ENCODE peak calls at places on chromosome 16, in four cellular contexts. V is HCT116, R is GM23248, T is HepG2. Q is an unnamed sample.

GRCh38 chr16:12927591-12927990 is 26.2 kb downstream of the SHISA9 start:
- DNase-seq in V (no peak), R (no peak), T (no peak), Q (no peak)

GRCh38 chr16:901715-902601 is 68.8 kb downstream of the LMF1 start:
- DNase-seq in V (no peak), R (no peak), T (no peak), Q (no peak)

GRCh38 chr16:23420011-23420410 is 33.0 kb downstream of the COG7 start:
- DNase-seq in V (no peak), R (no peak), T (no peak), Q (no peak)

GRCh38 chr16:73584157-73584556 is 536.2 kb upstream of the ZFHX3 start:
- DNase-seq in V (no peak), R (no peak), T (no peak), Q (no peak)

GRCh38 chr16:65004570-65004969 is 117.3 kb downstream of the CDH11 start:
- DNase-seq in V (no peak), R (no peak), T (no peak), Q (no peak)

GRCh38 chr16:78505544-78506371 is 406.3 kb downstream of the WWOX start:
- DNase-seq in V (no peak), R (peak), T (peak), Q (no peak)

GRCh38 chr16:24036614-24037013 is 200.8 kb downstream of the PRKCB start:
- DNase-seq in V (peak), R (peak), T (peak), Q (peak)

GRCh38 chr16:88045820-88046303 is 94.6 kb downstream of the BANP start:
- DNase-seq in V (no peak), R (no peak), T (no peak), Q (no peak)

GRCh38 chr16:78738557-78738956 is 639.1 kb downstream of the WWOX start:
- DNase-seq in V (no peak), R (no peak), T (no peak), Q (peak)

GRCh38 chr16:19884611-19885455 is at the start of gene GPRC5B:
- DNase-seq in V (no peak), R (peak), T (no peak), Q (peak)

GRCh38 chr16:90042946-90043514 is 23.8 kb upstream of the DBNDD1 start:
- DNase-seq in V (no peak), R (no peak), T (no peak), Q (no peak)

GRCh38 chr16:88785106-88785924 is at the start of gene PIEZO1:
- DNase-seq in V (no peak), R (peak), T (no peak), Q (peak)

GRCh38 chr16:88926374-88926990 is 50.5 kb downstream of the CBFA2T3 start:
- DNase-seq in V (peak), R (peak), T (peak), Q (no peak)

GRCh38 chr16:67137605-67138004 is 13.2 kb downstream of the B3GNT9 start:
- DNase-seq in V (no peak), R (no peak), T (no peak), Q (no peak)

GRCh38 chr16:59880626-59881025 is 1146.5 kb upstream of the GOT2 start:
- DNase-seq in V (no peak), R (no peak), T (no peak), Q (no peak)

GRCh38 chr16:81510016-81510415 is 65.4 kb downstream of the CMIP start:
- DNase-seq in V (no peak), R (no peak), T (no peak), Q (no peak)

GRCh38 chr16:58409316-58409973 is 17.2 kb downstream of the GINS3 start:
- DNase-seq in V (no peak), R (peak), T (no peak), Q (no peak)

GRCh38 chr16:88400186-88400585 is 17.4 kb downstream of the ZNF469 start:
- DNase-seq in V (no peak), R (no peak), T (no peak), Q (no peak)

GRCh38 chr16:29009050-29009837 is 24.4 kb downstream of the LAT start:
- DNase-seq in V (no peak), R (no peak), T (no peak), Q (no peak)

GRCh38 chr16:53893731-53894435 is 189.9 kb downstream of the FTO start:
- DNase-seq in V (no peak), R (peak), T (no peak), Q (no peak)

GRCh38 chr16:74931445-74931844 is 53.5 kb downstream of the WDR59 start:
- DNase-seq in V (no peak), R (no peak), T (no peak), Q (no peak)

GRCh38 chr16:74563828-74564263 is 43.1 kb downstream of the GLG1 start:
- DNase-seq in V (peak), R (peak), T (no peak), Q (no peak)

GRCh38 chr16:2386990-2387389 is 42.3 kb upstream of the CCNF start:
- DNase-seq in V (peak), R (no peak), T (peak), Q (no peak)

GRCh38 chr16:88343276-88343791 is 39.4 kb upstream of the ZNF469 start:
- DNase-seq in V (no peak), R (no peak), T (no peak), Q (no peak)

GRCh38 chr16:72897707-72898106 is 150.2 kb downstream of the ZFHX3 start:
- DNase-seq in V (no peak), R (no peak), T (no peak), Q (no peak)

GRCh38 chr16:8685617-8686016 is 11.2 kb downstream of the ABAT start:
- DNase-seq in V (no peak), R (no peak), T (no peak), Q (no peak)

GRCh38 chr16:74637742-74638453 is 28.8 kb downstream of the RFWD3 start:
- DNase-seq in V (no peak), R (no peak), T (no peak), Q (no peak)

GRCh38 chr16:10941127-10941933 is 938 bp downstream of the DEXI start:
- DNase-seq in V (no peak), R (no peak), T (no peak), Q (no peak)

GRCh38 chr16:88727871-88728270 is 21.6 kb downstream of the CTU2 start:
- DNase-seq in V (no peak), R (no peak), T (no peak), Q (no peak)

GRCh38 chr16:35185366-35186044 is 1726.1 kb downstream of the TP53TG3F start:
- DNase-seq in V (no peak), R (no peak), T (no peak), Q (no peak)

GRCh38 chr16:10136916-10137315 is 45.3 kb downstream of the GRIN2A start:
- DNase-seq in V (no peak), R (no peak), T (no peak), Q (no peak)

GRCh38 chr16:46650224-46650623 is 29.0 kb upstream of the SHCBP1 start:
- DNase-seq in V (no peak), R (peak), T (no peak), Q (no peak)

GRCh38 chr16:27127293-27127692 is 60.6 kb downstream of the C16orf82 start:
- DNase-seq in V (no peak), R (peak), T (no peak), Q (no peak)

GRCh38 chr16:72094266-72094610 is 591 bp downstream of the DHX38 start:
- DNase-seq in V (no peak), R (peak), T (no peak), Q (peak)

GRCh38 chr16:66703359-66704215 is 7.0 kb upstream of the CMTM4 start:
- DNase-seq in V (no peak), R (peak), T (no peak), Q (no peak)

GRCh38 chr16:11004957-11005610 is 60.7 kb downstream of the CLEC16A start:
- DNase-seq in V (no peak), R (peak), T (no peak), Q (no peak)

GRCh38 chr16:66502020-66502913 is 47.7 kb downstream of the TK2 start:
- DNase-seq in V (no peak), R (peak), T (peak), Q (no peak)

DNA sequence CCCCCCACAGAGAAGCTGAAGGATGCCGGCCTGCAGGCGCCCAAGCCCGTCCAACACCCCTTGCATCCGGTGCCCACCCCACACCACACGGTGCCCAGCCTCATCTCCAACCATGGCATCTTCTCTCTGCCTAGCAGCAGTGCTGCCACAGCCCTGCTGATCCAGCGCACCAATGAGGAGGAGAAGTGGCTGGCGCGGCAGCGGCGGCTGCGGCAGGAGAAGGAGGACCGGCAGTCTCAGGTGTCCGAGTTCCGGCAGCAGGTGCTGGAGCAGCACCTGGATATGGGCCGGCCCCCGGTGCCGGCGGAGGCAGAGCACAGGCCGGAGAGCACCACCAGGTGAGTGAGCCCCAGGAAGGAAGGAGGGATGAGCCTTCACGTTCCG is 31.5 kb downstream of the GINS2 start:
- DNase-seq in V (no peak), R (no peak), T (no peak), Q (no peak)
- H2AFZ ChIP-seq in V (no peak), R (no peak), T (no peak), Q (no peak)

GRCh38 chr16:4958510-4959111 is 481 bp downstream of the SEC14L5 start:
- DNase-seq in V (no peak), R (no peak), T (no peak), Q (no peak)
- H2AFZ ChIP-seq in V (no peak), R (no peak), T (no peak), Q (no peak)

GRCh38 chr16:30064746-30065111 is 831 bp upstream of the ALDOA start:
- DNase-seq in V (no peak), R (no peak), T (no peak), Q (no peak)

GRCh38 chr16:30065112-30065942 is at the start of gene ALDOA:
- DNase-seq in V (peak), R (peak), T (peak), Q (peak)

GRCh38 chr16:30065943-30066881 is 652 bp downstream of the ALDOA start:
- DNase-seq in V (no peak), R (peak), T (no peak), Q (no peak)

GRCh38 chr16:30063278-30063892 is 2.2 kb upstream of the ALDOA start:
- DNase-seq in V (no peak), R (no peak), T (no peak), Q (no peak)

DNA sequence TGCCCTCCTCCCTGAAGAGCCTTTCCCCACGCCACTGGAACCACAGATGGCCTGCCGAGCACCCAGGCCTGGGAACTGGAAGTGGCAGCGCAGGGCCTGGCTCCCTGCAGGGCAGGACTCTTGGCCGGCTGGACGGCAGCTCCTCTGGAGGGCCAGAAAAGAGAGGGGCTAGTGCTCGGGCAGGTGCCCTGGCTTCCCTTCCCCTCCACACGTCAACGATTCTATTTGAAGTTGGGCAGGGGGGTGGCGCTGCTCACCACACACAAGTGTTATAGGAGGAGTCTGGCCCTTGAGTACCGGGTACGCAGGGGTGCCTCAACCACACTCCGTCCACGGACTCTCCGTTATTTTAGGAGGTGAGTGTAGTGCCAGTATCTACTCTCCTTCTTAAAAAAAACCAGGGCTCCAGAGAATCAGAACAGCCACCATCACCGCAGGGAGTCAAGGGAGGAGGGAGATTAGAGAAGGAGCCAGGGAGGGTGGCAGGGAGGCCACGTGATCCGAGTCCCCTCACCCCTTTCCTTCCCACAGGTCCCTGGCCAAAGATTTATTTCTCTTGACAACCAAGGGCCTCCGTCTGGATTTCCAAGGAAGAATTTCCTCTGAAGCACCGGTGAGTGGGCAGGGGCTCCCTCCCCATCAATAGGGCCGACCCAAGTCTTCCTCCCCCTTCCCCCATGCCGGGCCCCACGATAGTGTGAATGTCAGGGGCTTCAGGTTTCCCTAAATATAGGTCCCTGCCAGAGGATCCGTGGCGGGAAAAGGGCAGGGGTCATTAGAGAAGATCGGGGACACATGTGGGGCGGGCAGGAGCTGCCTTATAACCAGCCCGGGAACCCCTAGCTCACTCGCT is 1.4 kb upstream of the ALDOA start:
- DNase-seq in V (no peak), R (peak), T (peak), Q (peak)
- H2AFZ ChIP-seq in V (no peak), R (peak), T (no peak), Q (peak)

GRCh38 chr16:30092373-30093010 is 768 bp upstream of the TBX6 start:
- DNase-seq in V (peak), R (peak), T (peak), Q (peak)

GRCh38 chr16:30094541-30095165 is 1.4 kb downstream of the YPEL3 start:
- DNase-seq in V (no peak), R (no peak), T (no peak), Q (no peak)

GRCh38 chr16:30096105-30096861 is at the start of gene YPEL3:
- DNase-seq in V (no peak), R (peak), T (peak), Q (peak)

GRCh38 chr16:30096862-30097563 is 1.0 kb upstream of the YPEL3 start:
- DNase-seq in V (no peak), R (no peak), T (no peak), Q (no peak)

GRCh38 chr16:30095166-30096078 is 591 bp downstream of the YPEL3 start:
- DNase-seq in V (no peak), R (peak), T (no peak), Q (peak)
- H2AFZ ChIP-seq in V (no peak), R (no peak), T (no peak), Q (peak)

GRCh38 chr16:51683882-51684281 is 532.8 kb upstream of the SALL1 start:
- DNase-seq in V (no peak), R (no peak), T (no peak), Q (no peak)

GRCh38 chr16:51685498-51685897 is 534.4 kb upstream of the SALL1 start:
- DNase-seq in V (no peak), R (no peak), T (no peak), Q (no peak)

DNA sequence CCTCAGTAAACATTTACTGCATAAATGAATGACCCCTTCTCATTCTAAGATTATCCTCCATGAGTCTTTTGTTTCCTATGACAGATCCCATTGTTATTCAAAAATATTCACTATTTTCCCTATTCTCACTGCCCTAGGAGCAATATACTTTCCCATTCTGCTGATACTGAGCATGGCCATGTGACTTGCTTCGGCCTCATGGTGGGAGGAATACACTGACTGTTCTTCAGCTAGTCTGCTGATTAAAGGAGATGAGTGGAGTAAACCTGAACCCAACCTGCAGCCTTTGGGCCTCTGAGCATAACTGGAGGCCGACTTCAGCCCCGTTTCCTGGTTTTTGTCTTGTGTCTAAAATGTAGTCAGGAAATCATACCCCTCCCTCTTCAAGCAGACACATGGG is 531.8 kb upstream of the SALL1 start:
- DNase-seq in V (no peak), R (no peak), T (no peak), Q (no peak)
- H2AFZ ChIP-seq in V (no peak), R (no peak), T (no peak), Q (no peak)

DNA sequence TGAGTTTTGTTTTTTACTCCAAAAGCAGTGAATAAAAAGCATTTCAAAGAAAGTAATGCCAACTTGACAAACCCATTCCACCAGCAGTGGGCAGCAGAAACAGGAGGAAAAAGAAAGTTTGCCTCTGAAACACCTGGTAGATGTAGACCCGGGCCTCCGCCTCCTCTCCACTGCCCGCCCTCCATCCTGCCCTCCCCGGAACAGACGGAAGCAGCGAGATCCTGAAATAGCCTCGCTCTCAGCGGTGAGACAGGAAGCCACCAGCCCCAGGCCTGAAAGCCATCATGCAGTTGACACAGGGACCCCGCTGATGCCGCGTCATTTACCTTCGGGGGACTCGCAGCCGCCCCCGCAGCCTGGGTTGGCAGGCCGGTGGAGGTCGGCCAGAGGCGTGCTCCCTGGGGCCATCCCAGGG is 67.8 kb downstream of the C16orf78 start:
- DNase-seq in V (no peak), R (no peak), T (no peak), Q (peak)
- H2AFZ ChIP-seq in V (no peak), R (no peak), T (no peak), Q (peak)

GRCh38 chr16:50531359-50531758 is 16.8 kb upstream of the NKD1 start:
- DNase-seq in V (no peak), R (no peak), T (no peak), Q (no peak)
- H2AFZ ChIP-seq in V (no peak), R (no peak), T (no peak), Q (no peak)

DNA sequence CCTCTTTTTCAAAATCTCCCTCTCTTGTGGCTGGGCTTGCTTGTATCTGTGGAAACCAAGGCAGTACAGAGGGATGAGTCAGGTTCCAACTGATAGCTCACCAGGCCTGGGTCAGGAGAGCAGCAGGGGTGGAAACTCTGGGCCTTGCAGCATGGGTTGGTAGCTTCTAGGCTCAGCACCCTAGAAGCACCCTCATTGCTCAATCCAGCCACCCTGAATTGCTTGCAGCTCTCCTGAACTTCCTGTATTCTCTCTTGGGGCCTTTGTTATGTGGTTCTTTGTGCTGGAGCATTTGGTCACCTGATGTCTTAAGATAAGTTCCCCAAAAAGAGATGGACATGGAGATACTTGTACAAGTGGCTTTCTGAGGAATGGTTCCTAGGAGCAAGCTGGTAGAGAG is 169.4 kb downstream of the IRX5 start:
- DNase-seq in V (no peak), R (no peak), T (no peak), Q (no peak)
- H2AFZ ChIP-seq in V (no peak), R (no peak), T (no peak), Q (no peak)

GRCh38 chr16:83804366-83804765 is 3.4 kb upstream of the HSBP1 start:
- DNase-seq in V (no peak), R (no peak), T (no peak), Q (no peak)
- H2AFZ ChIP-seq in V (no peak), R (no peak), T (no peak), Q (no peak)

GRCh38 chr16:68381363-68381724 is 67.0 kb downstream of the SMPD3 start:
- DNase-seq in V (no peak), R (no peak), T (no peak), Q (no peak)

GRCh38 chr16:68378436-68379415 is 67.9 kb downstream of the PRMT7 start:
- DNase-seq in V (no peak), R (no peak), T (no peak), Q (no peak)

GRCh38 chr16:68380676-68381362 is 67.5 kb downstream of the SMPD3 start:
- DNase-seq in V (no peak), R (no peak), T (no peak), Q (no peak)

GRCh38 chr16:68380348-68380670 is 68.0 kb downstream of the SMPD3 start:
- DNase-seq in V (no peak), R (no peak), T (no peak), Q (no peak)

GRCh38 chr16:68379472-68380347 is 68.6 kb downstream of the SMPD3 start:
- DNase-seq in V (no peak), R (no peak), T (no peak), Q (no peak)
- H2AFZ ChIP-seq in V (no peak), R (no peak), T (no peak), Q (no peak)